ENCODE peak calls at places on chromosomes 16 and 17, in five cellular contexts. U, L, D, M and V are unnamed samples.

GRCh38 chr17:58531661-58532554 is 17.5 kb upstream of the MTMR4 start:
- DNase-seq in U (no peak), L (peak; percentile 72), D (peak; percentile 21), M (no peak), V (no peak)

GRCh38 chr17:74453665-74454196 is 12.7 kb upstream of the CD300A start:
- DNase-seq in U (no peak), L (no peak), D (no peak), M (no peak), V (no peak)

GRCh38 chr16:30112197-30113030 is 923 bp downstream of the GDPD3 start:
- DNase-seq in U (no peak), L (peak; percentile 72), D (peak; percentile 42), M (no peak), V (no peak)

GRCh38 chr17:17809527-17810373 is 27.0 kb downstream of the SREBF1 start:
- DNase-seq in U (peak; percentile 82), L (peak; percentile 69), D (no peak), M (no peak), V (no peak)

GRCh38 chr16:50616883-50617629 is 64.1 kb downstream of the SNX20 start:
- DNase-seq in U (no peak), L (no peak), D (no peak), M (no peak), V (no peak)

GRCh38 chr17:74749262-74750038 is 1.0 kb downstream of the NHERF1 start:
- DNase-seq in U (no peak), L (no peak), D (no peak), M (no peak), V (no peak)

GRCh38 chr17:79919164-79919585 is 79.9 kb upstream of the CBX4 start:
- DNase-seq in U (no peak), L (peak; percentile 92), D (no peak), M (no peak), V (no peak)

GRCh38 chr16:2386990-2387389 is 42.3 kb upstream of the CCNF start:
- DNase-seq in U (no peak), L (no peak), D (no peak), M (no peak), V (no peak)

GRCh38 chr16:81284995-81285600 is 29.7 kb upstream of the GAN start:
- DNase-seq in U (no peak), L (no peak), D (no peak), M (no peak), V (no peak)

GRCh38 chr16:86520317-86521210 is 10.2 kb downstream of the FOXF1 start:
- DNase-seq in U (no peak), L (no peak), D (peak; percentile 33), M (no peak), V (no peak)

GRCh38 chr17:63774141-63774981 is at the start of gene DDX42:
- DNase-seq in U (peak; percentile 93), L (peak; percentile 93), D (peak; percentile 54), M (no peak), V (peak; percentile 92)

GRCh38 chr17:80822021-80822699 is 169.5 kb upstream of the CHMP6 start:
- DNase-seq in U (no peak), L (peak; percentile 21), D (no peak), M (no peak), V (no peak)

GRCh38 chr17:77233635-77234334 is 93.0 kb downstream of the SEC14L1 start:
- DNase-seq in U (no peak), L (no peak), D (peak; percentile 89), M (peak; percentile 43), V (no peak)

GRCh38 chr17:14098246-14098645 is 28.9 kb downstream of the COX10 start:
- DNase-seq in U (no peak), L (no peak), D (no peak), M (no peak), V (no peak)

GRCh38 chr17:79803997-79804855 is 7.3 kb upstream of the CBX8 start:
- DNase-seq in U (no peak), L (no peak), D (no peak), M (no peak), V (no peak)